ENCODE peak calls at places on chromosomes 5 and 9, in five cellular contexts. P, J, I, H and S are unnamed samples.

GRCh38 chr5:171762841-171763408 is 22.7 kb upstream of the SMIM23 start:
- DNase-seq in P (no peak), J (no peak), I (no peak), H (no peak), S (no peak)

GRCh38 chr5:33336911-33337620 is 103.7 kb upstream of the TARS1 start:
- DNase-seq in P (no peak), J (no peak), I (no peak), H (no peak), S (peak; percentile 94)

GRCh38 chr9:107710552-107710951 is 221.0 kb upstream of the KLF4 start:
- DNase-seq in P (no peak), J (no peak), I (no peak), H (no peak), S (peak; percentile 62)

GRCh38 chr9:113808391-113809191 is 67.5 kb upstream of the ZNF618 start:
- DNase-seq in P (peak; percentile 28), J (no peak), I (no peak), H (peak; percentile 67), S (peak; percentile 89)

GRCh38 chr5:124234022-124234899 is 512.2 kb downstream of the ZNF608 start:
- DNase-seq in P (no peak), J (no peak), I (no peak), H (no peak), S (no peak)

GRCh38 chr5:139246394-139246793 is 47.1 kb upstream of the MATR3 start:
- DNase-seq in P (no peak), J (no peak), I (peak; percentile 36), H (peak; percentile 88), S (peak; percentile 49)

GRCh38 chr5:84113246-84114118 is 271.2 kb downstream of the EDIL3 start:
- DNase-seq in P (no peak), J (no peak), I (peak; percentile 55), H (peak; percentile 23), S (peak; percentile 55)

GRCh38 chr9:114603183-114603582 is 7.9 kb upstream of the TMEM268 start:
- DNase-seq in P (no peak), J (no peak), I (no peak), H (peak; percentile 23), S (peak; percentile 60)

GRCh38 chr5:41094871-41095270 is 23.7 kb upstream of the MROH2B start:
- DNase-seq in P (no peak), J (no peak), I (no peak), H (peak; percentile 84), S (peak; percentile 53)

GRCh38 chr5:124923131-124923530 is 176.7 kb upstream of the ZNF608 start:
- DNase-seq in P (no peak), J (no peak), I (no peak), H (no peak), S (peak; percentile 18)